ENCODE peak calls at places on chromosomes 12 and 14, in six cellular contexts. One of them, this sample, is unnamed.
A peak's percentile ranks its signal among the peaks of the same experiment; 100 is the strongest.

GRCh38 chr14:61503167-61503801 is 181.9 kb downstream of the PRKCH start:
- DNase-seq in lower lobe of right lung: no peak
- DNase-seq in MM.1S: no peak
- DNase-seq in fibroblast of pulmonary artery: peak; percentile 71
- DNase-seq in CD8-positive, alpha-beta memory T cell: peak; percentile 46
- DNase-seq in astrocyte of the spinal cord: peak; percentile 53
- DNase-seq in this sample: no peak

GRCh38 chr12:177980-178714 is 35.8 kb downstream of the SLC6A12 start:
- DNase-seq in lower lobe of right lung: no peak
- DNase-seq in MM.1S: no peak
- DNase-seq in fibroblast of pulmonary artery: no peak
- DNase-seq in CD8-positive, alpha-beta memory T cell: no peak
- DNase-seq in astrocyte of the spinal cord: no peak
- DNase-seq in this sample: no peak

GRCh38 chr12:103780093-103780440 is 61.0 kb downstream of the NT5DC3 start:
- DNase-seq in lower lobe of right lung: no peak
- DNase-seq in MM.1S: no peak
- DNase-seq in fibroblast of pulmonary artery: peak; percentile 20
- DNase-seq in CD8-positive, alpha-beta memory T cell: no peak
- DNase-seq in astrocyte of the spinal cord: no peak
- DNase-seq in this sample: no peak

GRCh38 chr14:54567224-54567633 is 301 bp downstream of the SAMD4A start:
- DNase-seq in lower lobe of right lung: no peak
- DNase-seq in MM.1S: no peak
- DNase-seq in fibroblast of pulmonary artery: no peak
- DNase-seq in CD8-positive, alpha-beta memory T cell: no peak
- DNase-seq in astrocyte of the spinal cord: no peak
- DNase-seq in this sample: no peak

GRCh38 chr14:100846309-100846859 is 20.5 kb downstream of the MEG3 start:
- DNase-seq in lower lobe of right lung: peak; percentile 15
- DNase-seq in MM.1S: no peak
- DNase-seq in fibroblast of pulmonary artery: no peak
- DNase-seq in CD8-positive, alpha-beta memory T cell: no peak
- DNase-seq in astrocyte of the spinal cord: no peak
- DNase-seq in this sample: no peak

GRCh38 chr14:40623641-40624040 is 983.0 kb upstream of the LRFN5 start:
- DNase-seq in lower lobe of right lung: no peak
- DNase-seq in MM.1S: no peak
- DNase-seq in fibroblast of pulmonary artery: no peak
- DNase-seq in CD8-positive, alpha-beta memory T cell: no peak
- DNase-seq in astrocyte of the spinal cord: no peak
- DNase-seq in this sample: no peak

GRCh38 chr12:21662122-21662792 is 4.6 kb upstream of the LDHB start:
- DNase-seq in lower lobe of right lung: peak; percentile 54
- DNase-seq in MM.1S: no peak
- DNase-seq in fibroblast of pulmonary artery: no peak
- DNase-seq in CD8-positive, alpha-beta memory T cell: no peak
- DNase-seq in astrocyte of the spinal cord: no peak
- DNase-seq in this sample: no peak

GRCh38 chr12:19596755-19597154 is 157.5 kb downstream of the AEBP2 start:
- DNase-seq in lower lobe of right lung: no peak
- DNase-seq in MM.1S: no peak
- DNase-seq in fibroblast of pulmonary artery: no peak
- DNase-seq in CD8-positive, alpha-beta memory T cell: no peak
- DNase-seq in astrocyte of the spinal cord: no peak
- DNase-seq in this sample: no peak

GRCh38 chr12:4194661-4195060 is 78.9 kb upstream of the CCND2 start:
- DNase-seq in lower lobe of right lung: no peak
- DNase-seq in MM.1S: no peak
- DNase-seq in fibroblast of pulmonary artery: no peak
- DNase-seq in CD8-positive, alpha-beta memory T cell: no peak
- DNase-seq in astrocyte of the spinal cord: no peak
- DNase-seq in this sample: no peak

GRCh38 chr12:74689071-74689655 is 151.5 kb downstream of the ATXN7L3B start:
- DNase-seq in lower lobe of right lung: no peak
- DNase-seq in MM.1S: peak; percentile 41
- DNase-seq in fibroblast of pulmonary artery: peak; percentile 80
- DNase-seq in CD8-positive, alpha-beta memory T cell: no peak
- DNase-seq in astrocyte of the spinal cord: peak; percentile 71
- DNase-seq in this sample: peak; percentile 33

GRCh38 chr12:102917026-102917787 is at the start of gene PAH:
- DNase-seq in lower lobe of right lung: peak; percentile 47
- DNase-seq in MM.1S: no peak
- DNase-seq in fibroblast of pulmonary artery: no peak
- DNase-seq in CD8-positive, alpha-beta memory T cell: peak; percentile 6
- DNase-seq in astrocyte of the spinal cord: no peak
- DNase-seq in this sample: no peak

GRCh38 chr14:65346895-65347294 is 65.6 kb upstream of the FUT8 start:
- DNase-seq in lower lobe of right lung: no peak
- DNase-seq in MM.1S: peak; percentile 33
- DNase-seq in fibroblast of pulmonary artery: no peak
- DNase-seq in CD8-positive, alpha-beta memory T cell: no peak
- DNase-seq in astrocyte of the spinal cord: no peak
- DNase-seq in this sample: no peak

GRCh38 chr12:93373847-93374723 is 3.6 kb upstream of the NUDT4 start:
- DNase-seq in lower lobe of right lung: no peak
- DNase-seq in MM.1S: no peak
- DNase-seq in fibroblast of pulmonary artery: no peak
- DNase-seq in CD8-positive, alpha-beta memory T cell: no peak
- DNase-seq in astrocyte of the spinal cord: no peak
- DNase-seq in this sample: no peak

GRCh38 chr14:24095196-24096068 is 1.3 kb downstream of the PCK2 start:
- DNase-seq in lower lobe of right lung: peak; percentile 82
- DNase-seq in MM.1S: no peak
- DNase-seq in fibroblast of pulmonary artery: peak; percentile 33
- DNase-seq in CD8-positive, alpha-beta memory T cell: no peak
- DNase-seq in astrocyte of the spinal cord: peak; percentile 4
- DNase-seq in this sample: no peak

GRCh38 chr14:36604757-36605505 is 22.5 kb upstream of the NKX2-8 start:
- DNase-seq in lower lobe of right lung: no peak
- DNase-seq in MM.1S: peak; percentile 45
- DNase-seq in fibroblast of pulmonary artery: peak; percentile 80
- DNase-seq in CD8-positive, alpha-beta memory T cell: no peak
- DNase-seq in astrocyte of the spinal cord: peak; percentile 70
- DNase-seq in this sample: peak; percentile 40

GRCh38 chr14:77809011-77809410 is 9.1 kb downstream of the ADCK1 start:
- DNase-seq in lower lobe of right lung: no peak
- DNase-seq in MM.1S: no peak
- DNase-seq in fibroblast of pulmonary artery: no peak
- DNase-seq in CD8-positive, alpha-beta memory T cell: no peak
- DNase-seq in astrocyte of the spinal cord: no peak
- DNase-seq in this sample: no peak

GRCh38 chr12:25427328-25428249 is 125.5 kb downstream of the LMNTD1 start:
- DNase-seq in lower lobe of right lung: no peak
- DNase-seq in MM.1S: no peak
- DNase-seq in fibroblast of pulmonary artery: no peak
- DNase-seq in CD8-positive, alpha-beta memory T cell: no peak
- DNase-seq in astrocyte of the spinal cord: no peak
- DNase-seq in this sample: no peak

GRCh38 chr12:11542599-11542998 is 106.9 kb upstream of the ETV6 start:
- DNase-seq in lower lobe of right lung: no peak
- DNase-seq in MM.1S: no peak
- DNase-seq in fibroblast of pulmonary artery: no peak
- DNase-seq in CD8-positive, alpha-beta memory T cell: no peak
- DNase-seq in astrocyte of the spinal cord: no peak
- DNase-seq in this sample: no peak
- H3K4me3 ChIP-seq in lower lobe of right lung: no peak overlapping the region
- H3K4me3 ChIP-seq in MM.1S: no peak overlapping the region
- H3K4me3 ChIP-seq in fibroblast of pulmonary artery: no peak overlapping the region
- H3K4me3 ChIP-seq in CD8-positive, alpha-beta memory T cell: no peak overlapping the region
- H3K4me3 ChIP-seq in astrocyte of the spinal cord: no peak overlapping the region
- H3K4me3 ChIP-seq in this sample: no peak overlapping the region

GRCh38 chr12:110920324-110920910 is at the start of gene MYL2:
- DNase-seq in lower lobe of right lung: no peak
- DNase-seq in MM.1S: no peak
- DNase-seq in fibroblast of pulmonary artery: no peak
- DNase-seq in CD8-positive, alpha-beta memory T cell: no peak
- DNase-seq in astrocyte of the spinal cord: no peak
- DNase-seq in this sample: no peak

GRCh38 chr12:110917467-110917866 is 2.9 kb downstream of the MYL2 start:
- DNase-seq in lower lobe of right lung: no peak
- DNase-seq in MM.1S: no peak
- DNase-seq in fibroblast of pulmonary artery: peak; percentile 85
- DNase-seq in CD8-positive, alpha-beta memory T cell: no peak
- DNase-seq in astrocyte of the spinal cord: peak; percentile 62
- DNase-seq in this sample: no peak

GRCh38 chr12:110916295-110916875 is 4.0 kb downstream of the MYL2 start:
- DNase-seq in lower lobe of right lung: no peak
- DNase-seq in MM.1S: no peak
- DNase-seq in fibroblast of pulmonary artery: peak; percentile 85
- DNase-seq in CD8-positive, alpha-beta memory T cell: no peak
- DNase-seq in astrocyte of the spinal cord: no peak
- DNase-seq in this sample: no peak

GRCh38 chr12:110919720-110920119 is 659 bp downstream of the MYL2 start:
- DNase-seq in lower lobe of right lung: no peak
- DNase-seq in MM.1S: no peak
- DNase-seq in fibroblast of pulmonary artery: no peak
- DNase-seq in CD8-positive, alpha-beta memory T cell: no peak
- DNase-seq in astrocyte of the spinal cord: no peak
- DNase-seq in this sample: no peak

GRCh38 chr12:110917961-110918360 is 2.4 kb downstream of the MYL2 start:
- DNase-seq in lower lobe of right lung: no peak
- DNase-seq in MM.1S: no peak
- DNase-seq in fibroblast of pulmonary artery: peak; percentile 30
- DNase-seq in CD8-positive, alpha-beta memory T cell: no peak
- DNase-seq in astrocyte of the spinal cord: no peak
- DNase-seq in this sample: no peak
- H3K4me3 ChIP-seq in lower lobe of right lung: no peak overlapping the region
- H3K4me3 ChIP-seq in MM.1S: no peak overlapping the region
- H3K4me3 ChIP-seq in fibroblast of pulmonary artery: no peak overlapping the region
- H3K4me3 ChIP-seq in CD8-positive, alpha-beta memory T cell: no peak overlapping the region
- H3K4me3 ChIP-seq in astrocyte of the spinal cord: no peak overlapping the region
- H3K4me3 ChIP-seq in this sample: no peak overlapping the region

GRCh38 chr12:88036368-88036965 is 7.3 kb upstream of the C12orf50 start:
- DNase-seq in lower lobe of right lung: no peak
- DNase-seq in MM.1S: no peak
- DNase-seq in fibroblast of pulmonary artery: peak; percentile 36
- DNase-seq in CD8-positive, alpha-beta memory T cell: no peak
- DNase-seq in astrocyte of the spinal cord: peak; percentile 14
- DNase-seq in this sample: no peak
- H3K4me3 ChIP-seq in lower lobe of right lung: peak overlapping the region; percentile 77
- H3K4me3 ChIP-seq in MM.1S: peak overlapping the region; percentile 88
- H3K4me3 ChIP-seq in fibroblast of pulmonary artery: peak overlapping the region; percentile 89
- H3K4me3 ChIP-seq in CD8-positive, alpha-beta memory T cell: peak overlapping the region; percentile 59
- H3K4me3 ChIP-seq in astrocyte of the spinal cord: peak overlapping the region; percentile 86
- H3K4me3 ChIP-seq in this sample: peak overlapping the region; percentile 48

DNA sequence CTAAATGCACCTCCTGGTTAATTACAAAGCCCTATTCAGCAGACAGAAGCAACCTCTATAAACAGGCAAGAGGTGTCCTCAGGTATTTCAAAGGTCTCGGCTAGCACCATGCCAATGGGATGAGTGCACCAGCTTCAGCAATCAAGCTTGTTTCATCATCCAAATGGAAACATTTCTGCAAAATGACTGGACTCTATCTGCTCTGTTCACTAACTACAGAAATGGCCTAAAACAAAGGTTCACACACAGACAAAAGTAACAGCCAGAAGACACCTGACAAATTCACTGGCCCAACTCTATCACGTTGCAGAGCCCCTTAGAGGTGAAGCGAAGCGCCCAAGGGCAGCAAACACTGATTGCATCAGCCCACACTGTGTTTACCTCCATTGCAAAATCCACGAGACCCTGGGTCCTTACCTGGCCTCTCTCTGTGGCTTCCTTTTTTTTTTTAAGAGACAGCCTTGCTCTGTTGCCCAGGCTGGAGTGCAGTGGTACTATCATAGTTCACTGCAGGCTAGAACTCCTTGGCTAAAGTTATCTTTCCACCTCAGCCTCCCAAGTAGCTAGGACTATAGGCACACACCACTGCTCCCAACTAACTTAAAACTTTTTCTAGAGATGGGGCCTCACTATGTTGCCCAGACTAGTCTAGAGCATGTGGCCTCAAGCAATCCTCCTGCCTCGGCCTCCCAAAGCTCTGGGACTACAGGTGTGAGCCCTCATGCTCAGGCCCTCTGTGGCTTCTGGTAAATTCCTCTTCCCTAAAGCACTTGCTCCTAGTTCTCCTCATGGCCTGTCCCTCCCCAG is 8.5 kb upstream of the SYNE3 start:
- DNase-seq in lower lobe of right lung: no peak
- DNase-seq in MM.1S: no peak
- DNase-seq in fibroblast of pulmonary artery: no peak
- DNase-seq in CD8-positive, alpha-beta memory T cell: no peak
- DNase-seq in astrocyte of the spinal cord: no peak
- DNase-seq in this sample: no peak
- H3K4me3 ChIP-seq in lower lobe of right lung: no peak overlapping the region
- H3K4me3 ChIP-seq in MM.1S: no peak overlapping the region
- H3K4me3 ChIP-seq in fibroblast of pulmonary artery: no peak overlapping the region
- H3K4me3 ChIP-seq in CD8-positive, alpha-beta memory T cell: peak overlapping the region; percentile 54
- H3K4me3 ChIP-seq in astrocyte of the spinal cord: no peak overlapping the region
- H3K4me3 ChIP-seq in this sample: no peak overlapping the region

GRCh38 chr14:28886940-28887339 is 120.4 kb downstream of the FOXG1 start:
- DNase-seq in lower lobe of right lung: no peak
- DNase-seq in MM.1S: no peak
- DNase-seq in fibroblast of pulmonary artery: no peak
- DNase-seq in CD8-positive, alpha-beta memory T cell: no peak
- DNase-seq in astrocyte of the spinal cord: no peak
- DNase-seq in this sample: no peak
- H3K4me3 ChIP-seq in lower lobe of right lung: no peak overlapping the region
- H3K4me3 ChIP-seq in MM.1S: no peak overlapping the region
- H3K4me3 ChIP-seq in fibroblast of pulmonary artery: no peak overlapping the region
- H3K4me3 ChIP-seq in CD8-positive, alpha-beta memory T cell: no peak overlapping the region
- H3K4me3 ChIP-seq in astrocyte of the spinal cord: no peak overlapping the region
- H3K4me3 ChIP-seq in this sample: no peak overlapping the region

DNA sequence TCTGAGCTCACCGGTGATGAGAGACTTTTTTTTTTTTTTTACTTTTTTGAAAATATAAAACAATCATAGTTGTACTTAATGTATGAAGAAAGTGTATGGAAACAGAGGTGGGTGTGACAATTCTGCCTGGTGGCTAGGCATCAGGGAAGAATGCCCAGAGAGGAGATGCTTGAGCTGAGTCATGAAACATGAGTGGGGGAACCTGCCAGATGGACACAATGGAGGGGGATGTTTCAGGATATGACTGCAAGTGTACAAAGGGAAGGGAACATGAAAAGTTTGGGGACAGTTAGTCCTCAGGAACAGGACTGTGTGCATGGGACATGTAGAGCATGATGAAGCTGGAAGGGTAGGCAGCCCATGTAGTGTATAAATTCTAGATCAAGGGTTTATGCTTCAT is 274.2 kb upstream of the E2F7 start:
- DNase-seq in lower lobe of right lung: no peak
- DNase-seq in MM.1S: no peak
- DNase-seq in fibroblast of pulmonary artery: peak; percentile 8
- DNase-seq in CD8-positive, alpha-beta memory T cell: no peak
- DNase-seq in astrocyte of the spinal cord: peak; percentile 24
- DNase-seq in this sample: no peak
- H3K4me3 ChIP-seq in lower lobe of right lung: no peak overlapping the region
- H3K4me3 ChIP-seq in MM.1S: no peak overlapping the region
- H3K4me3 ChIP-seq in fibroblast of pulmonary artery: no peak overlapping the region
- H3K4me3 ChIP-seq in CD8-positive, alpha-beta memory T cell: no peak overlapping the region
- H3K4me3 ChIP-seq in astrocyte of the spinal cord: no peak overlapping the region
- H3K4me3 ChIP-seq in this sample: no peak overlapping the region